ENCODE peak calls at places on chromosomes 3 and 15, in seven cellular contexts. One of them, this sample, is unnamed.

GRCh38 chr3:36298188-36298587 is 82.1 kb upstream of the STAC start:
- DNase-seq in mesothelial cell of epicardium: no peak
- DNase-seq in pancreas: no peak
- DNase-seq in right lobe of liver: no peak
- DNase-seq in A549: no peak
- DNase-seq in activated CD4-positive, alpha-beta T cell treated with anti-CD3 and anti-CD28 coated beads, Interleukin-2, amount 50 U/mL, for 48 hours: no peak
- DNase-seq in SW480: no peak
- DNase-seq in this sample: no peak

GRCh38 chr3:169596126-169596525 is 67.4 kb downstream of the MECOM start:
- DNase-seq in SW480: no peak
- DNase-seq in right lobe of liver: no peak
- DNase-seq in mesothelial cell of epicardium: no peak
- DNase-seq in A549: no peak
- DNase-seq in activated CD4-positive, alpha-beta T cell treated with anti-CD3 and anti-CD28 coated beads, Interleukin-2, amount 50 U/mL, for 48 hours: no peak
- DNase-seq in pancreas: no peak
- DNase-seq in this sample: peak

GRCh38 chr15:39273805-39274411 is 307.0 kb upstream of the THBS1 start:
- DNase-seq in SW480: no peak
- DNase-seq in mesothelial cell of epicardium: no peak
- DNase-seq in pancreas: peak
- DNase-seq in activated CD4-positive, alpha-beta T cell treated with anti-CD3 and anti-CD28 coated beads, Interleukin-2, amount 50 U/mL, for 48 hours: no peak
- DNase-seq in A549: peak
- DNase-seq in right lobe of liver: no peak
- DNase-seq in this sample: no peak

GRCh38 chr3:129315386-129315991 is 36.8 kb downstream of the HMCES start:
- DNase-seq in mesothelial cell of epicardium: no peak
- DNase-seq in right lobe of liver: no peak
- DNase-seq in activated CD4-positive, alpha-beta T cell treated with anti-CD3 and anti-CD28 coated beads, Interleukin-2, amount 50 U/mL, for 48 hours: peak
- DNase-seq in pancreas: peak
- DNase-seq in SW480: peak
- DNase-seq in A549: peak
- DNase-seq in this sample: peak

GRCh38 chr3:112773864-112774263 is 72.8 kb downstream of the CD200R1L start:
- DNase-seq in activated CD4-positive, alpha-beta T cell treated with anti-CD3 and anti-CD28 coated beads, Interleukin-2, amount 50 U/mL, for 48 hours: no peak
- DNase-seq in A549: peak
- DNase-seq in right lobe of liver: no peak
- DNase-seq in pancreas: no peak
- DNase-seq in SW480: peak
- DNase-seq in mesothelial cell of epicardium: no peak
- DNase-seq in this sample: no peak

GRCh38 chr15:49918106-49918505 is 200.9 kb downstream of the ATP8B4 start:
- DNase-seq in activated CD4-positive, alpha-beta T cell treated with anti-CD3 and anti-CD28 coated beads, Interleukin-2, amount 50 U/mL, for 48 hours: no peak
- DNase-seq in mesothelial cell of epicardium: no peak
- DNase-seq in right lobe of liver: no peak
- DNase-seq in A549: no peak
- DNase-seq in pancreas: no peak
- DNase-seq in SW480: no peak
- DNase-seq in this sample: no peak

GRCh38 chr15:48427960-48428547 is 96.8 kb downstream of the DUT start:
- DNase-seq in mesothelial cell of epicardium: no peak
- DNase-seq in SW480: no peak
- DNase-seq in pancreas: no peak
- DNase-seq in activated CD4-positive, alpha-beta T cell treated with anti-CD3 and anti-CD28 coated beads, Interleukin-2, amount 50 U/mL, for 48 hours: no peak
- DNase-seq in A549: no peak
- DNase-seq in right lobe of liver: no peak
- DNase-seq in this sample: no peak

GRCh38 chr3:183244981-183245476 is 8.0 kb upstream of the B3GNT5 start:
- DNase-seq in mesothelial cell of epicardium: no peak
- DNase-seq in pancreas: no peak
- DNase-seq in right lobe of liver: no peak
- DNase-seq in activated CD4-positive, alpha-beta T cell treated with anti-CD3 and anti-CD28 coated beads, Interleukin-2, amount 50 U/mL, for 48 hours: no peak
- DNase-seq in SW480: no peak
- DNase-seq in A549: no peak
- DNase-seq in this sample: peak

GRCh38 chr3:7270731-7271130 is 409.8 kb downstream of the GRM7 start:
- DNase-seq in mesothelial cell of epicardium: no peak
- DNase-seq in pancreas: no peak
- DNase-seq in activated CD4-positive, alpha-beta T cell treated with anti-CD3 and anti-CD28 coated beads, Interleukin-2, amount 50 U/mL, for 48 hours: no peak
- DNase-seq in SW480: no peak
- DNase-seq in A549: no peak
- DNase-seq in right lobe of liver: no peak
- DNase-seq in this sample: no peak

GRCh38 chr3:142027295-142027694 is 122.0 kb downstream of the TFDP2 start:
- DNase-seq in right lobe of liver: no peak
- DNase-seq in A549: no peak
- DNase-seq in activated CD4-positive, alpha-beta T cell treated with anti-CD3 and anti-CD28 coated beads, Interleukin-2, amount 50 U/mL, for 48 hours: no peak
- DNase-seq in SW480: no peak
- DNase-seq in mesothelial cell of epicardium: no peak
- DNase-seq in pancreas: no peak
- DNase-seq in this sample: peak

This sample was measured in left kidney.